ENCODE peak calls at places on chromosomes 6 and 20, in eight cellular contexts. M is upper lobe of right lung, J is neural progenitor cell, T is HepG2, O is astrocyte, N is prostate gland, S is lung, B is gastrocnemius medialis. L is an unnamed sample.

GRCh38 chr6:93474733-93475179 is 55.4 kb upstream of the EPHA7 start:
- DNase-seq in M (no peak), J (no peak), T (peak), O (no peak), N (no peak), S (no peak), B (no peak), L (no peak)

GRCh38 chr6:105981888-105982358 is 104.2 kb upstream of the PRDM1 start:
- DNase-seq in M (no peak), J (no peak), T (no peak), O (no peak), N (no peak), S (no peak), B (no peak), L (no peak)

GRCh38 chr6:81171991-81172740 is 580.3 kb downstream of the TENT5A start:
- DNase-seq in M (no peak), J (no peak), T (no peak), O (peak), N (no peak), S (no peak), B (peak), L (peak)

GRCh38 chr6:4503700-4504099 is 272.5 kb upstream of the CDYL start:
- DNase-seq in M (no peak), J (no peak), T (no peak), O (no peak), N (no peak), S (no peak), B (no peak), L (no peak)

GRCh38 chr6:146357578-146358340 is 185.9 kb upstream of the RAB32 start:
- DNase-seq in M (no peak), J (no peak), T (no peak), O (peak), N (no peak), S (no peak), B (no peak), L (peak)

GRCh38 chr20:11796041-11796440 is 121.7 kb upstream of the BTBD3 start:
- DNase-seq in M (no peak), J (no peak), T (no peak), O (peak), N (no peak), S (no peak), B (no peak), L (no peak)

GRCh38 chr20:10641467-10641866 is 32.3 kb downstream of the JAG1 start:
- DNase-seq in M (no peak), J (no peak), T (no peak), O (no peak), N (no peak), S (no peak), B (no peak), L (no peak)

GRCh38 chr6:151260191-151260590 is 20.4 kb downstream of the AKAP12 start:
- DNase-seq in M (no peak), J (no peak), T (no peak), O (no peak), N (no peak), S (no peak), B (no peak), L (no peak)

GRCh38 chr6:168132531-168133184 is 53.6 kb upstream of the FRMD1 start:
- DNase-seq in M (no peak), J (peak), T (peak), O (peak), N (peak), S (peak), B (peak), L (peak)

GRCh38 chr6:18343741-18344140 is 43.4 kb upstream of the RNF144B start:
- DNase-seq in M (no peak), J (no peak), T (no peak), O (peak), N (no peak), S (no peak), B (no peak), L (peak)

GRCh38 chr6:118216751-118217150 is 309.7 kb downstream of the SLC35F1 start:
- DNase-seq in M (no peak), J (no peak), T (no peak), O (no peak), N (no peak), S (no peak), B (no peak), L (no peak)

GRCh38 chr6:78864957-78865356 is 2.4 kb upstream of the IRAK1BP1 start:
- DNase-seq in M (no peak), J (no peak), T (no peak), O (no peak), N (no peak), S (no peak), B (no peak), L (no peak)

GRCh38 chr20:32326507-32326851 is 31.7 kb upstream of the ASXL1 start:
- DNase-seq in M (no peak), J (no peak), T (peak), O (peak), N (no peak), S (no peak), B (no peak), L (peak)

GRCh38 chr6:134029495-134030455 is 22.6 kb downstream of the SLC2A12 start:
- DNase-seq in M (no peak), J (no peak), T (no peak), O (no peak), N (peak), S (no peak), B (no peak), L (peak)

GRCh38 chr6:106511274-106512047 is 117.8 kb downstream of the RTN4IP1 start:
- DNase-seq in M (peak), J (peak), T (peak), O (peak), N (peak), S (no peak), B (no peak), L (peak)

GRCh38 chr20:15154070-15154469 is 816.7 kb upstream of the FLRT3 start:
- DNase-seq in M (no peak), J (no peak), T (no peak), O (no peak), N (peak), S (no peak), B (no peak), L (no peak)

GRCh38 chr20:51815383-51816076 is 13.2 kb upstream of the SALL4 start:
- DNase-seq in M (peak), J (no peak), T (peak), O (no peak), N (no peak), S (no peak), B (no peak), L (no peak)

GRCh38 chr6:26207248-26207801 is 120.1 kb downstream of the HFE start:
- DNase-seq in M (no peak), J (no peak), T (no peak), O (no peak), N (no peak), S (no peak), B (no peak), L (no peak)

GRCh38 chr6:159890802-159891201 is at the start of gene MAS1:
- DNase-seq in M (no peak), J (no peak), T (no peak), O (no peak), N (no peak), S (no peak), B (no peak), L (no peak)

GRCh38 chr6:29005183-29005885 is at the start of gene ZNF311:
- DNase-seq in M (peak), J (peak), T (no peak), O (peak), N (peak), S (peak), B (peak), L (peak)

GRCh38 chr6:10300071-10300470 is 114.8 kb downstream of the TFAP2A start:
- DNase-seq in M (no peak), J (no peak), T (no peak), O (no peak), N (no peak), S (no peak), B (no peak), L (no peak)

GRCh38 chr6:30781697-30782424 is 37.5 kb upstream of the IER3 start:
- DNase-seq in M (peak), J (no peak), T (peak), O (peak), N (peak), S (peak), B (peak), L (peak)

GRCh38 chr20:54195483-54196472 is 12.1 kb upstream of the PFDN4 start:
- DNase-seq in M (no peak), J (no peak), T (peak), O (no peak), N (no peak), S (no peak), B (no peak), L (no peak)
- H3K4me3 ChIP-seq in M (no peak), J (no peak), T (no peak), O (no peak), N (no peak), S (no peak), B (no peak), L (no peak)

GRCh38 chr6:148265058-148265457 is 77.6 kb upstream of the SASH1 start:
- DNase-seq in M (no peak), J (no peak), T (no peak), O (no peak), N (peak), S (no peak), B (no peak), L (no peak)
- TF ChIP-seq CTCF in M (no peak), J (no peak), T (no peak), O (no peak), N (no peak), S (no peak), B (no peak), L (no peak)

DNA sequence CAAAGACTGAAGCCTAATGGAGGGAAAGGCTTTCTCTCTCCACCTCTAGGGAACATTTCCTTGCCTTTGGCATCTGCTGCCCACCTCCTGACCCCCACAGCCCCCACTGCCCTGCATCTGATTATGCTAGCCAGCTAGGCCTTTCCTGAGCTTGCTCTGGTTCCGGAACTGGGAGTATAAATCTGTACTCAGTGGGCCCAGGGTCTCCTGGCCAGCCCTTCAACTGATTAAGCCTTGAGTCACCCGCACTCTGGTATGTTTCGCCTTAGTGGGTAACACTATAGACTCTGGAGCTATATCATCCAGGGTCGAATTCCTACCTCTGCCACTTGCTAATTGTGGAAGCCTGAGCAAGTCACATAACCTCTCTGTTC is 45.6 kb upstream of the RIPOR2 start:
- DNase-seq in M (no peak), J (peak), T (no peak), O (peak), N (no peak), S (no peak), B (no peak), L (peak)
- H3K4me3 ChIP-seq in M (no peak), J (no peak), T (no peak), O (no peak), N (no peak), S (no peak), B (no peak), L (no peak)

GRCh38 chr6:89122625-89123024 is 4.8 kb upstream of the SRSF12 start:
- DNase-seq in M (no peak), J (peak), T (peak), O (no peak), N (no peak), S (peak), B (no peak), L (peak)
- TF ChIP-seq CTCF in M (peak), J (peak), T (peak), O (peak), N (peak), S (peak), B (peak), L (peak)

L was measured in cardiac fibroblast.